ENCODE peak calls at places on chromosome 15, in four cellular contexts. One of them, this sample, is unnamed.
A peak's percentile ranks its signal among the peaks of the same experiment; 100 is the strongest.

GRCh38 chr15:34986326-34987181 is 1.5 kb downstream of the ZNF770 start:
- DNase-seq in gastrocnemius medialis: no peak
- DNase-seq in adrenal gland: no peak
- DNase-seq in upper lobe of right lung: no peak
- DNase-seq in this sample: no peak

GRCh38 chr15:37789881-37790280 is 144.6 kb upstream of the TMCO5A start:
- DNase-seq in gastrocnemius medialis: no peak
- DNase-seq in adrenal gland: no peak
- DNase-seq in upper lobe of right lung: no peak
- DNase-seq in this sample: no peak

GRCh38 chr15:86624261-86625036 is 544.8 kb downstream of the AGBL1 start:
- DNase-seq in gastrocnemius medialis: peak; percentile 96
- DNase-seq in adrenal gland: peak; percentile 93
- DNase-seq in upper lobe of right lung: no peak
- DNase-seq in this sample: peak; percentile 30

GRCh38 chr15:41944313-41944940 is 27.9 kb downstream of the EHD4 start:
- DNase-seq in gastrocnemius medialis: peak; percentile 53
- DNase-seq in adrenal gland: peak; percentile 87
- DNase-seq in upper lobe of right lung: no peak
- DNase-seq in this sample: no peak

GRCh38 chr15:39801641-39802309 is 19.1 kb upstream of the FSIP1 start:
- DNase-seq in gastrocnemius medialis: no peak
- DNase-seq in adrenal gland: no peak
- DNase-seq in upper lobe of right lung: no peak
- DNase-seq in this sample: no peak

GRCh38 chr15:71114887-71115566 is at the start of gene THSD4:
- DNase-seq in gastrocnemius medialis: peak; percentile 60
- DNase-seq in adrenal gland: peak; percentile 84
- DNase-seq in upper lobe of right lung: peak; percentile 93
- DNase-seq in this sample: peak; percentile 16

GRCh38 chr15:100901702-100902435 is 17.3 kb upstream of the LRRK1 start:
- DNase-seq in gastrocnemius medialis: no peak
- DNase-seq in adrenal gland: no peak
- DNase-seq in upper lobe of right lung: no peak
- DNase-seq in this sample: no peak

GRCh38 chr15:37106490-37107001 is 6.2 kb upstream of the MEIS2 start:
- DNase-seq in gastrocnemius medialis: no peak
- DNase-seq in adrenal gland: no peak
- DNase-seq in upper lobe of right lung: no peak
- DNase-seq in this sample: no peak

GRCh38 chr15:49137861-49138260 is 17.5 kb downstream of the COPS2 start:
- DNase-seq in gastrocnemius medialis: no peak
- DNase-seq in adrenal gland: no peak
- DNase-seq in upper lobe of right lung: no peak
- DNase-seq in this sample: no peak

GRCh38 chr15:59232476-59232875 is 25.8 kb downstream of the LDHAL6B start:
- DNase-seq in gastrocnemius medialis: no peak
- DNase-seq in adrenal gland: no peak
- DNase-seq in upper lobe of right lung: no peak
- DNase-seq in this sample: no peak

GRCh38 chr15:65246026-65246714 is 34.9 kb upstream of the CILP start:
- DNase-seq in gastrocnemius medialis: no peak
- DNase-seq in adrenal gland: no peak
- DNase-seq in upper lobe of right lung: no peak
- DNase-seq in this sample: no peak

GRCh38 chr15:65766422-65767263 is 25.4 kb downstream of the DENND4A start:
- DNase-seq in gastrocnemius medialis: no peak
- DNase-seq in adrenal gland: no peak
- DNase-seq in upper lobe of right lung: no peak
- DNase-seq in this sample: no peak

GRCh38 chr15:81270781-81271491 is 53.0 kb downstream of the STARD5 start:
- DNase-seq in gastrocnemius medialis: no peak
- DNase-seq in adrenal gland: no peak
- DNase-seq in upper lobe of right lung: no peak
- DNase-seq in this sample: no peak

GRCh38 chr15:93246266-93247242 is 157.5 kb upstream of the RGMA start:
- DNase-seq in gastrocnemius medialis: no peak
- DNase-seq in adrenal gland: no peak
- DNase-seq in upper lobe of right lung: no peak
- DNase-seq in this sample: no peak

GRCh38 chr15:83380682-83381081 is 66.5 kb upstream of the SH3GL3 start:
- DNase-seq in gastrocnemius medialis: no peak
- DNase-seq in adrenal gland: no peak
- DNase-seq in upper lobe of right lung: peak; percentile 70
- DNase-seq in this sample: no peak

GRCh38 chr15:23397779-23398178 is 43.2 kb downstream of the GOLGA8S start:
- DNase-seq in gastrocnemius medialis: no peak
- DNase-seq in adrenal gland: peak; percentile 59
- DNase-seq in upper lobe of right lung: no peak
- DNase-seq in this sample: no peak

GRCh38 chr15:58340176-58340575 is 91.6 kb upstream of the LIPC start:
- DNase-seq in gastrocnemius medialis: no peak
- DNase-seq in adrenal gland: no peak
- DNase-seq in upper lobe of right lung: no peak
- DNase-seq in this sample: no peak

DNA sequence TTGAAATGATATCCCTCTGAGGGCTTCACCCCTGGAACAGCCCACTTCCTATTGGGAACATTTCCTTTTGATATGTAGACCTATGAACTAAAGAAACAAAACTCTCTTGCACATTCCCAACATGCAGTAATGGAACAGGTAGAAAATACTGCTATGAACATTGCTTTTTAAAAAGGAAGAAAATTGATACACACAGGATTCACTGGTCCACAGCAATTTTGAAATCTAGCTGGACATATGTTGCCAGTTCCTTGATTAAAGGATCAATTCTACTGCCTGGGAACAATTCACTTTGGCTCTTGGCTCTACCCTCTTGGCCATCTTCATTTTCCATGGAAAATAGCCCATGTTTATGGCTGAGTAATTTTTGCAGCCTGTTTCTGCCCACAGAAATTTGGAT is 74.9 kb upstream of the ZNF280D start:
- DNase-seq in gastrocnemius medialis: no peak
- DNase-seq in adrenal gland: no peak
- DNase-seq in upper lobe of right lung: no peak
- DNase-seq in this sample: no peak
- H3K27ac ChIP-seq in gastrocnemius medialis: no peak overlapping the region
- H3K27ac ChIP-seq in adrenal gland: no peak overlapping the region
- H3K27ac ChIP-seq in upper lobe of right lung: no peak overlapping the region
- H3K27ac ChIP-seq in this sample: no peak overlapping the region

GRCh38 chr15:87661481-87661880 is 595.1 kb downstream of the NTRK3 start:
- DNase-seq in gastrocnemius medialis: no peak
- DNase-seq in adrenal gland: no peak
- DNase-seq in upper lobe of right lung: no peak
- DNase-seq in this sample: no peak
- H3K9me3 ChIP-seq in gastrocnemius medialis: no peaks in the 10 kb centered on the region
- H3K9me3 ChIP-seq in adrenal gland: no peaks in the 10 kb centered on the region
- H3K9me3 ChIP-seq in upper lobe of right lung: peaks cover under 1% of the 10 kb centered on the region
- H3K9me3 ChIP-seq in this sample: no peaks in the 10 kb centered on the region

GRCh38 chr15:68379058-68379758 is 52.8 kb downstream of the ITGA11 start:
- DNase-seq in gastrocnemius medialis: no peak
- DNase-seq in adrenal gland: peak; percentile 35
- DNase-seq in upper lobe of right lung: no peak
- DNase-seq in this sample: no peak

GRCh38 chr15:68378595-68378994 is 53.4 kb downstream of the ITGA11 start:
- DNase-seq in gastrocnemius medialis: no peak
- DNase-seq in adrenal gland: peak; percentile 20
- DNase-seq in upper lobe of right lung: no peak
- DNase-seq in this sample: no peak

GRCh38 chr15:68375716-68376220 is 56.2 kb downstream of the ITGA11 start:
- DNase-seq in gastrocnemius medialis: no peak
- DNase-seq in adrenal gland: peak; percentile 11
- DNase-seq in upper lobe of right lung: no peak
- DNase-seq in this sample: no peak

GRCh38 chr15:68376447-68377060 is 55.4 kb downstream of the ITGA11 start:
- DNase-seq in gastrocnemius medialis: no peak
- DNase-seq in adrenal gland: peak; percentile 21
- DNase-seq in upper lobe of right lung: no peak
- DNase-seq in this sample: no peak

GRCh38 chr15:68377766-68378165 is 54.2 kb downstream of the ITGA11 start:
- DNase-seq in gastrocnemius medialis: no peak
- DNase-seq in adrenal gland: peak; percentile 21
- DNase-seq in upper lobe of right lung: no peak
- DNase-seq in this sample: no peak
- H3K4me3 ChIP-seq in gastrocnemius medialis: no peak overlapping the region
- H3K4me3 ChIP-seq in adrenal gland: no peak overlapping the region
- H3K4me3 ChIP-seq in upper lobe of right lung: no peak overlapping the region
- H3K4me3 ChIP-seq in this sample: no peak overlapping the region

GRCh38 chr15:43625086-43625485 is 6.5 kb upstream of the STRC start:
- DNase-seq in gastrocnemius medialis: no peak
- DNase-seq in adrenal gland: no peak
- DNase-seq in upper lobe of right lung: no peak
- DNase-seq in this sample: no peak
- H3K27ac ChIP-seq in gastrocnemius medialis: no peak overlapping the region
- H3K27ac ChIP-seq in adrenal gland: no peak overlapping the region
- H3K27ac ChIP-seq in upper lobe of right lung: no peak overlapping the region
- H3K27ac ChIP-seq in this sample: no peak overlapping the region